ENCODE peak calls at places on chromosomes 12 and 14, in ten cellular contexts. H, B, D, N, U, O, G, I, W and S are unnamed samples.

GRCh38 chr14:106210650-106211049 is 684.3 kb downstream of the TMEM121 start:
- DNase-seq in H (no peak), D (no peak), O (no peak), B (no peak), U (no peak), I (no peak), W (no peak), N (no peak), G (no peak), S (no peak)

GRCh38 chr12:92539966-92540791 is 162.6 kb upstream of the PLEKHG7 start:
- DNase-seq in G (no peak), O (no peak), D (no peak), U (no peak), W (no peak), N (peak), I (peak), B (no peak), H (no peak), S (no peak)

GRCh38 chr12:67794151-67794550 is 145.6 kb downstream of the DYRK2 start:
- DNase-seq in O (no peak), N (no peak), G (no peak), B (no peak), W (no peak), I (no peak), U (no peak), D (no peak), H (peak), S (peak)

GRCh38 chr12:127620956-127621355 is 646.0 kb upstream of the TMEM132C start:
- DNase-seq in W (no peak), H (no peak), D (no peak), I (no peak), U (no peak), B (no peak), N (peak), O (no peak), G (no peak), S (no peak)

GRCh38 chr12:12685305-12685704 is 10.7 kb downstream of the GPR19 start:
- DNase-seq in H (no peak), B (no peak), D (no peak), G (no peak), N (peak), O (no peak), I (peak), U (no peak), W (no peak), S (no peak)

GRCh38 chr12:5498806-5499205 is 66.9 kb downstream of the NTF3 start:
- DNase-seq in O (no peak), B (no peak), I (no peak), W (no peak), N (no peak), H (no peak), G (no peak), D (no peak), U (no peak), S (no peak)

GRCh38 chr12:58583541-58583940 is 336.8 kb downstream of the LRIG3 start:
- DNase-seq in H (peak), W (no peak), I (no peak), B (peak), O (no peak), G (no peak), D (peak), U (peak), N (peak), S (no peak)

GRCh38 chr12:131603106-131604033 is 107.5 kb upstream of the SFSWAP start:
- DNase-seq in G (no peak), I (no peak), O (no peak), B (no peak), W (no peak), D (no peak), H (no peak), N (no peak), U (no peak), S (no peak)

GRCh38 chr14:53437858-53438257 is 284.7 kb upstream of the DDHD1 start:
- DNase-seq in H (no peak), D (no peak), U (no peak), B (no peak), N (no peak), O (no peak), I (no peak), W (no peak), G (no peak), S (no peak)

GRCh38 chr14:65019944-65020566 is 33.4 kb downstream of the FNTB start:
- DNase-seq in G (peak), W (no peak), B (peak), U (peak), I (peak), D (peak), H (peak), N (peak), O (peak), S (peak)

GRCh38 chr12:39443704-39444234 is 849 bp upstream of the KIF21A start:
- DNase-seq in D (no peak), O (no peak), W (no peak), H (no peak), U (peak), G (no peak), I (no peak), B (no peak), N (peak), S (no peak)

GRCh38 chr12:56186957-56187356 is 2.3 kb downstream of the SMARCC2 start:
- DNase-seq in H (no peak), W (no peak), N (no peak), I (no peak), O (no peak), D (no peak), G (no peak), B (no peak), U (no peak), S (no peak)

GRCh38 chr14:85519661-85520305 is 10.2 kb upstream of the FLRT2 start:
- DNase-seq in N (no peak), O (no peak), H (no peak), I (no peak), G (no peak), B (peak), D (no peak), U (no peak), W (no peak), S (peak)

GRCh38 chr14:100321473-100322137 is 1.5 kb upstream of the SLC25A47 start:
- DNase-seq in W (no peak), I (no peak), H (no peak), D (no peak), U (no peak), B (no peak), G (no peak), O (no peak), N (no peak), S (no peak)

GRCh38 chr12:43740511-43741100 is 18.0 kb downstream of the PUS7L start:
- DNase-seq in U (peak), O (no peak), D (no peak), B (no peak), G (no peak), N (no peak), I (no peak), H (peak), W (no peak), S (peak)

GRCh38 chr12:16349132-16349463 is 1.7 kb downstream of the MGST1 start:
- DNase-seq in I (no peak), D (peak), O (no peak), H (peak), N (peak), G (no peak), B (peak), W (no peak), U (peak), S (peak)

GRCh38 chr12:123873795-123874194 is 98.8 kb downstream of the CCDC92 start:
- DNase-seq in W (no peak), N (no peak), U (no peak), D (no peak), G (no peak), B (no peak), I (no peak), O (no peak), H (no peak), S (no peak)

GRCh38 chr14:93857081-93857480 is 68.8 kb upstream of the PRIMA1 start:
- DNase-seq in D (no peak), G (no peak), H (no peak), N (no peak), I (no peak), B (no peak), O (no peak), U (no peak), W (no peak), S (no peak)

GRCh38 chr12:51011960-51012359 is 14.2 kb downstream of the SLC11A2 start:
- DNase-seq in D (no peak), U (no peak), N (peak), H (no peak), B (no peak), O (no peak), G (no peak), I (no peak), W (no peak), S (no peak)

GRCh38 chr12:100715976-100716657 is 78.5 kb upstream of the ANO4 start:
- DNase-seq in I (no peak), W (no peak), H (no peak), B (no peak), N (peak), G (no peak), D (no peak), U (no peak), O (no peak), S (no peak)

GRCh38 chr14:105605501-105606304 is 79.3 kb downstream of the TMEM121 start:
- DNase-seq in N (no peak), W (peak), H (no peak), B (no peak), D (no peak), O (no peak), I (no peak), G (no peak), U (no peak), S (no peak)

GRCh38 chr14:51616724-51617409 is 34.8 kb upstream of the FRMD6 start:
- DNase-seq in W (no peak), I (no peak), O (peak), D (peak), N (no peak), B (peak), U (peak), H (peak), G (no peak), S (peak)

GRCh38 chr12:1590083-1590979 is 4.0 kb downstream of the FBXL14 start:
- DNase-seq in D (no peak), W (no peak), B (no peak), N (peak), U (peak), H (peak), G (no peak), I (peak), O (no peak), S (peak)

GRCh38 chr12:1591543-1591942 is 2.8 kb downstream of the FBXL14 start:
- DNase-seq in D (no peak), U (no peak), H (no peak), O (no peak), I (no peak), G (no peak), B (no peak), N (no peak), W (no peak), S (no peak)

GRCh38 chr12:1593232-1594044 is 943 bp downstream of the FBXL14 start:
- DNase-seq in D (no peak), W (no peak), O (no peak), B (peak), N (peak), G (peak), I (no peak), U (no peak), H (no peak), S (peak)

GRCh38 chr12:1592444-1593231 is 1.7 kb downstream of the FBXL14 start:
- DNase-seq in B (no peak), O (no peak), N (peak), G (peak), I (peak), H (peak), W (no peak), D (peak), U (peak), S (peak)

DNA sequence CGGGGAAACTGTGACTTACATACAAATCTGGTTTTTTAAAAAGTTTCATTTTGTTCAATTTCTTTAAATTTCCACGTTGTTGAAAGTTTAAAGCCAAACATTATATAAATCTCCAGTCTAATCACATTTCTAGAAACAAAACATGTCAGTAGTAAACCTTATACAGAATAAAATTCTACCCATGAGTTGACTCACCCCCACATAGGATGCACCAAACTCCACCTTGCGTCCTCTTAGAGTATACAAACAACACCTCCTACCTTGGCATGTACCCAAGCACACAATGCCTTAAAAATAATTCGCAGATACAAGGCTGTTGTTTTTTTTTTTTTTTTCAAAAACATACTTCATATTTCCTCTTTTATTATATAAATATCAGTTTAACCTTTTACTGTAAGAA is 3.4 kb downstream of the FBXL14 start:
- DNase-seq in G (no peak), O (no peak), B (peak), H (no peak), W (no peak), I (no peak), D (no peak), N (peak), U (no peak), S (peak)
- TF ChIP-seq CTCF in G (no peak), O (no peak), B (no peak), H (no peak), W (peak), I (peak), D (no peak), N (peak), U (peak), S (peak)

GRCh38 chr14:73846944-73847343 is 4.7 kb upstream of the PTGR2 start:
- DNase-seq in H (no peak), G (no peak), O (no peak), W (no peak), U (no peak), I (no peak), B (no peak), N (no peak), D (no peak), S (no peak)

GRCh38 chr14:73850940-73851339 is 691 bp upstream of the PTGR2 start:
- DNase-seq in H (no peak), W (no peak), O (no peak), N (peak), B (peak), U (peak), I (no peak), G (no peak), D (no peak), S (peak)

GRCh38 chr14:73851567-73852382 is at the start of gene PTGR2:
- DNase-seq in O (peak), D (peak), W (peak), I (peak), H (peak), N (peak), G (peak), B (peak), U (peak), S (peak)
- TF ChIP-seq CTCF in O (no peak), D (no peak), W (no peak), I (peak), H (no peak), N (peak), G (no peak), B (no peak), U (peak), S (no peak)

DNA sequence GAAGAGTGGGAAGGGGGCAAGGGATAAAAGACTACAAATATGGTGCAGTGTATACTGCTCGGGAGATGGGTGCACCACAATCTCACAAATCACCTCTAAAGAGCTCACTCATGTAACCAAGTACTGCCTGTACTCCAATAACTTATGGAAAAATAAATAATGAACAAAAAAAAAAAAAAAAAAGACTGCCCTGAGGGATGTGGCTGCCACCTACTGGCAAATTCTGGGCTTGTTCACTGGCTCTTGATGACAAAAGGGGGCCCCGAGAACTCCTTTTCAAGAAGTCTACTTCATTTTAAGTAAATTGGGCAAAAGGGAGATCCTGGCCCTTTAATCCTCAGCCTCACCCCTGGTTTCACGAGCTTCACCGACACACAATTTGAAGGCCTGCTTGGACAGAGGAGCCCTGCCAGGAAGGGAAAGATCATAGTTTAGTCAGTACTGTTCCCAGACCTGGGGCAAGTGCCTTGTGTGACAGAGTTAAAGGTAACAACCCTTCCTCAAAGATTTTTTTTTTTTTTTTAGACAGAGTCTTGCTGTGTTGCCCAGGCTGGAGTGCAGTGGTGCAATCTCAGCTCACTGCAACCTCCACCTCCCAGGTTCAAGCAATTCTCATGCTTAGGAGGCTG is 26.1 kb upstream of the STAC3 start:
- DNase-seq in I (no peak), H (no peak), G (no peak), B (peak), U (peak), D (peak), W (no peak), O (no peak), N (peak), S (peak)
- TF ChIP-seq CTCF in I (peak), H (peak), G (peak), B (peak), U (peak), D (peak), W (peak), O (peak), N (peak), S (peak)

GRCh38 chr12:54418441-54419087 is 502 bp downstream of the ITGA5 start:
- DNase-seq in W (no peak), O (no peak), G (no peak), U (no peak), I (no peak), N (no peak), H (no peak), D (no peak), B (no peak), S (no peak)
- TF ChIP-seq CTCF in W (no peak), O (no peak), G (no peak), U (no peak), I (no peak), N (no peak), H (no peak), D (no peak), B (no peak), S (no peak)

GRCh38 chr14:90060965-90061848 is 587 bp upstream of the KCNK13 start:
- DNase-seq in G (no peak), U (no peak), N (peak), H (no peak), O (no peak), D (no peak), I (peak), B (no peak), W (no peak), S (no peak)

GRCh38 chr14:90061849-90062794 is at the start of gene KCNK13:
- DNase-seq in H (no peak), G (no peak), W (no peak), I (peak), N (peak), U (no peak), O (no peak), B (peak), D (peak), S (no peak)

GRCh38 chr14:90062852-90063539 is 1.2 kb downstream of the KCNK13 start:
- DNase-seq in U (no peak), D (no peak), G (no peak), W (no peak), O (no peak), H (no peak), B (no peak), N (no peak), I (no peak), S (no peak)

GRCh38 chr14:90058876-90059458 is 2.8 kb upstream of the KCNK13 start:
- DNase-seq in G (no peak), I (no peak), B (peak), U (no peak), H (peak), W (no peak), N (no peak), O (no peak), D (no peak), S (no peak)

DNA sequence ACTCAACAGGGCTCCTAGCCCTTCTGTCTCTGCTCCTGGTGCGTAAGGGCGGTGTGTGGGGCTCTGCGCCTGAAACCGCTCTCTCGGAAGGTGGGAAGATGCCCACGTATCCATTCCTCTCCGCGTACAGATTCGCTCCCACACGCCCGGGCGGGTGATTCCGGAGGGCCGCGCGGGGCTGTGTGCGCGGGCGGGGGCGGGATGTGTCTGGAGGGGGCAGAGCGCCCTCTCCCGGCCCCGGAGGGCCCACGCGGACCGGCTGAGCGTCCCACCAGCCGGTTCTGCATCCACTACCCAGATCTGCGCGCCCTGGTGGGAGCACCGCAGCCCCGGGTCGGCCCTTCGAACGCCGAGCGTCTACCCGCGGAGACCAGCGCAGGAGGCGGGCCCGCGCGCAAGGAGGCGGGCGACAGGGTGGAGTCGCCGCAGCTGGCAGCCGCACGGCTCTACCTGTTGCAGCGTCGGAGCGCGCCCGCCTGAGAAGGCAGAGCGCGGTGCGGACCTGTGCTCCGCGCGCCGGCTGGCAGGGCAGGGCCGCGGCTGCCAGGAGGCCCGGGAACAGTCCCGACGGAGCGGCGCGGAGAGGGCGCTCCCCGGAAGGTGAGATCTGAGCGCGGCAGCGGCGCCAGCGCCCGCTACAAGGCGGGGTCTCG is 1.4 kb upstream of the KCNK13 start:
- DNase-seq in N (peak), H (peak), G (peak), B (peak), U (peak), O (no peak), I (peak), W (no peak), D (peak), S (peak)
- TF ChIP-seq CTCF in N (peak), H (no peak), G (peak), B (peak), U (peak), O (peak), I (peak), W (peak), D (peak), S (peak)